ENCODE peak calls at places on chromosomes 13 and 19, in seven cellular contexts. One of them, this sample, is unnamed.

GRCh38 chr19:23698711-23699520 is 11.9 kb upstream of the ZNF675 start:
- DNase-seq in CD4-positive, alpha-beta memory T cell: no peak
- DNase-seq in endodermal cell: no peak
- DNase-seq in fibroblast of the aortic adventitia: no peak
- DNase-seq in prostate gland: no peak
- DNase-seq in GM23338: peak
- DNase-seq in AG10803: no peak
- DNase-seq in this sample: no peak

GRCh38 chr19:33175886-33176669 is 18.1 kb upstream of the LRP3 start:
- DNase-seq in CD4-positive, alpha-beta memory T cell: no peak
- DNase-seq in AG10803: peak
- DNase-seq in GM23338: no peak
- DNase-seq in prostate gland: no peak
- DNase-seq in endodermal cell: peak
- DNase-seq in fibroblast of the aortic adventitia: peak
- DNase-seq in this sample: peak

GRCh38 chr19:31402931-31403330 is 53.7 kb upstream of the TSHZ3 start:
- DNase-seq in endodermal cell: no peak
- DNase-seq in CD4-positive, alpha-beta memory T cell: no peak
- DNase-seq in AG10803: no peak
- DNase-seq in GM23338: no peak
- DNase-seq in prostate gland: no peak
- DNase-seq in fibroblast of the aortic adventitia: peak
- DNase-seq in this sample: no peak

GRCh38 chr19:18469245-18470107 is 31.5 kb upstream of the ISYNA1 start:
- DNase-seq in fibroblast of the aortic adventitia: peak
- DNase-seq in CD4-positive, alpha-beta memory T cell: peak
- DNase-seq in GM23338: peak
- DNase-seq in prostate gland: no peak
- DNase-seq in AG10803: peak
- DNase-seq in endodermal cell: peak
- DNase-seq in this sample: peak

GRCh38 chr13:63463782-63464610 is 2048.3 kb upstream of the PCDH20 start:
- DNase-seq in CD4-positive, alpha-beta memory T cell: no peak
- DNase-seq in fibroblast of the aortic adventitia: no peak
- DNase-seq in prostate gland: no peak
- DNase-seq in endodermal cell: no peak
- DNase-seq in GM23338: no peak
- DNase-seq in AG10803: no peak
- DNase-seq in this sample: no peak

GRCh38 chr13:113150545-113151365 is 7.7 kb upstream of the PROZ start:
- DNase-seq in GM23338: no peak
- DNase-seq in CD4-positive, alpha-beta memory T cell: no peak
- DNase-seq in fibroblast of the aortic adventitia: no peak
- DNase-seq in AG10803: no peak
- DNase-seq in prostate gland: no peak
- DNase-seq in endodermal cell: peak
- DNase-seq in this sample: no peak

GRCh38 chr13:44758595-44759221 is 182.6 kb upstream of the TSC22D1 start:
- DNase-seq in endodermal cell: no peak
- DNase-seq in AG10803: peak
- DNase-seq in GM23338: no peak
- DNase-seq in CD4-positive, alpha-beta memory T cell: no peak
- DNase-seq in fibroblast of the aortic adventitia: peak
- DNase-seq in prostate gland: peak
- DNase-seq in this sample: peak

GRCh38 chr19:19537321-19538048 is 580 bp upstream of the CILP2 start:
- DNase-seq in GM23338: peak
- DNase-seq in CD4-positive, alpha-beta memory T cell: no peak
- DNase-seq in AG10803: no peak
- DNase-seq in prostate gland: no peak
- DNase-seq in endodermal cell: peak
- DNase-seq in fibroblast of the aortic adventitia: no peak
- DNase-seq in this sample: no peak

GRCh38 chr19:6227941-6228325 is 51.8 kb downstream of the MLLT1 start:
- DNase-seq in fibroblast of the aortic adventitia: no peak
- DNase-seq in endodermal cell: no peak
- DNase-seq in AG10803: no peak
- DNase-seq in GM23338: no peak
- DNase-seq in prostate gland: no peak
- DNase-seq in CD4-positive, alpha-beta memory T cell: no peak
- DNase-seq in this sample: no peak

GRCh38 chr19:37999309-38000213 is 92.6 kb downstream of the SIPA1L3 start:
- DNase-seq in fibroblast of the aortic adventitia: peak
- DNase-seq in GM23338: no peak
- DNase-seq in CD4-positive, alpha-beta memory T cell: no peak
- DNase-seq in prostate gland: no peak
- DNase-seq in endodermal cell: no peak
- DNase-seq in AG10803: peak
- DNase-seq in this sample: peak

DNA sequence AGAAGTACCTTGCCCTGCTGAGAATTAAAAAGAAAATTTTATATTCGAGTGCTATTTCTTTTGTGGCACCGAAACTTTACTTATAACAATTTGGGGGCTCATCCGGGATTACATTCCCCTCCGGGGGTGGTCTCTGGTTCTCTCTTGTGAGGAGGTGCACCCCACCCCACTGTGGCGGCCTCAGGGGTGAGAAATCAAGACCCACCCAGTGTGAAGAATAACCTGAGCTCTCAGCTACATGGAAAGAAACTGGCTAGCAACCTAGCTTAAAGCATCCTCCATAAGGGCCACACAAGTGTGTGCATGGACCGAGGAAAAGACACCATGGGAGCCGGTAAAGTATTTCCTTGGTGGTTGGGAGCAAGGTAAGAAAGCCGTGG is 50.9 kb upstream of the ANKRD10 start:
- DNase-seq in fibroblast of the aortic adventitia: no peak
- DNase-seq in AG10803: no peak
- DNase-seq in GM23338: no peak
- DNase-seq in endodermal cell: no peak
- DNase-seq in CD4-positive, alpha-beta memory T cell: no peak
- DNase-seq in prostate gland: no peak
- DNase-seq in this sample: no peak
- H3K4me3 ChIP-seq in fibroblast of the aortic adventitia: no peak
- H3K4me3 ChIP-seq in AG10803: no peak
- H3K4me3 ChIP-seq in GM23338: no peak
- H3K4me3 ChIP-seq in endodermal cell: peak
- H3K4me3 ChIP-seq in CD4-positive, alpha-beta memory T cell: no peak
- H3K4me3 ChIP-seq in prostate gland: no peak
- H3K4me3 ChIP-seq in this sample: no peak

DNA sequence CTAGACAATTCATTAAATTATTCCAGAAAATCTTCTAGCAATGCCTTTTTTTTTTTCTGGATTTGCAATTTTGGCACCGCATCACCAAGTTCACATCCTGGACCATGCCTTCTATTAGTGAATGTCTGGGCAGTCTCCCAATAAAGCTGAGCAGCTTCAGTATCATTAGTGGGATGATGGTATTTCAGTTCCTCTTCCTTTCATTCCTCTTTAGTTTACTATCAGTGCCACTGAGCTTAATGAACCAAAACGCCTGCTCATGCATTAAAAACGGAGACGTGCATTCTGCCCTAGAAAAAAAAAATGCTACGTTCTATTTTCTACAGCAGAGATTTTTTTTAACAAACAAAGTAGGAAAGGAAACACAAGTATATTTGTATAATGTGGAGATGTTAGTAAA is 343.0 kb downstream of the PCDH9 start:
- DNase-seq in prostate gland: no peak
- DNase-seq in endodermal cell: no peak
- DNase-seq in CD4-positive, alpha-beta memory T cell: no peak
- DNase-seq in fibroblast of the aortic adventitia: peak
- DNase-seq in AG10803: peak
- DNase-seq in GM23338: no peak
- DNase-seq in this sample: peak
- H3K4me3 ChIP-seq in prostate gland: no peak
- H3K4me3 ChIP-seq in endodermal cell: no peak
- H3K4me3 ChIP-seq in CD4-positive, alpha-beta memory T cell: no peak
- H3K4me3 ChIP-seq in fibroblast of the aortic adventitia: no peak
- H3K4me3 ChIP-seq in AG10803: no peak
- H3K4me3 ChIP-seq in GM23338: no peak
- H3K4me3 ChIP-seq in this sample: no peak

GRCh38 chr13:80338781-80339577 is 1.9 kb downstream of the SPRY2 start:
- DNase-seq in endodermal cell: peak
- DNase-seq in GM23338: peak
- DNase-seq in prostate gland: peak
- DNase-seq in AG10803: peak
- DNase-seq in fibroblast of the aortic adventitia: peak
- DNase-seq in CD4-positive, alpha-beta memory T cell: no peak
- DNase-seq in this sample: peak
- H3K4me3 ChIP-seq in endodermal cell: peak
- H3K4me3 ChIP-seq in GM23338: peak
- H3K4me3 ChIP-seq in prostate gland: peak
- H3K4me3 ChIP-seq in AG10803: peak
- H3K4me3 ChIP-seq in fibroblast of the aortic adventitia: peak
- H3K4me3 ChIP-seq in CD4-positive, alpha-beta memory T cell: no peak
- H3K4me3 ChIP-seq in this sample: peak

DNA sequence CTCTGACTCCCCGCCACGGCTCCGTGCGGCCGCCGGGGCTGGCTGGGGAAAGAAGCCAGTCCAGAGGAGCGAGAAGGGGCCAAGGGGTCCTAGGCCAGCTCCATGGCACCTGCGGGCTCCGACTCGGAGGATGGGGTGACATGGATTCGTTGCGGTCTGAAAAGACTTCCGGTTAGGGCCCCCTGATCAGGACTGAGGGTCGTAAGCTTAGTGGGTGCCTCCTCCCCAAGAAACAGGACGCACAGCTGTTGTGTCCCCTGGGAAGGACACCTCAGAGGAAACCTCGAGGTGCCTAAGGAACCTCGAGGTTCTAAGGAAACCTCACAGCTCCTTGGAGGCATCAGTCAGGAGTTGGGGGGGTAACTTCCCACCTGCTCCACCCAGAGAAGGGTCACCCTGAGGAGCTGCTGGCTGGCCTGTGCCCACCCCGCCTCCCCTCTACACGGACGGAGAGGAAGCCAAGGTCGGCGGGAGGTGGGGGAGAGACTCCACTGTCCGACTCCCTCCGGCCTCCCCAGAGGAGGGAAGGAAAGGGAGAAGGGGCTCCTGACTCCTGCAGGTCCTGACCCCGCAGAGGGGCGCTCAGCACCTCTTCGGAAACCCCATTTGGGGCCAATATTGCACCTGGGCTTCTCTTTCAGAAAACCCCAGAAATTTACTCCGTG is 845 bp downstream of the ATP12A start:
- DNase-seq in fibroblast of the aortic adventitia: no peak
- DNase-seq in AG10803: no peak
- DNase-seq in prostate gland: no peak
- DNase-seq in GM23338: peak
- DNase-seq in endodermal cell: no peak
- DNase-seq in CD4-positive, alpha-beta memory T cell: no peak
- DNase-seq in this sample: no peak
- H3K4me3 ChIP-seq in fibroblast of the aortic adventitia: no peak
- H3K4me3 ChIP-seq in AG10803: no peak
- H3K4me3 ChIP-seq in prostate gland: peak
- H3K4me3 ChIP-seq in GM23338: peak
- H3K4me3 ChIP-seq in endodermal cell: peak
- H3K4me3 ChIP-seq in CD4-positive, alpha-beta memory T cell: no peak
- H3K4me3 ChIP-seq in this sample: no peak

GRCh38 chr13:27796544-27797227 is 4.4 kb downstream of the GSX1 start:
- DNase-seq in endodermal cell: no peak
- DNase-seq in AG10803: no peak
- DNase-seq in CD4-positive, alpha-beta memory T cell: no peak
- DNase-seq in fibroblast of the aortic adventitia: no peak
- DNase-seq in prostate gland: no peak
- DNase-seq in GM23338: peak
- DNase-seq in this sample: no peak

GRCh38 chr13:27794075-27794691 is 1.9 kb downstream of the GSX1 start:
- DNase-seq in fibroblast of the aortic adventitia: no peak
- DNase-seq in GM23338: peak
- DNase-seq in CD4-positive, alpha-beta memory T cell: no peak
- DNase-seq in endodermal cell: peak
- DNase-seq in prostate gland: no peak
- DNase-seq in AG10803: no peak
- DNase-seq in this sample: no peak

GRCh38 chr13:27795718-27796019 is 3.4 kb downstream of the GSX1 start:
- DNase-seq in CD4-positive, alpha-beta memory T cell: no peak
- DNase-seq in endodermal cell: no peak
- DNase-seq in fibroblast of the aortic adventitia: no peak
- DNase-seq in GM23338: no peak
- DNase-seq in AG10803: no peak
- DNase-seq in prostate gland: no peak
- DNase-seq in this sample: no peak

GRCh38 chr13:27794921-27795717 is 2.8 kb downstream of the GSX1 start:
- DNase-seq in fibroblast of the aortic adventitia: no peak
- DNase-seq in endodermal cell: peak
- DNase-seq in prostate gland: no peak
- DNase-seq in AG10803: no peak
- DNase-seq in CD4-positive, alpha-beta memory T cell: no peak
- DNase-seq in GM23338: peak
- DNase-seq in this sample: no peak

DNA sequence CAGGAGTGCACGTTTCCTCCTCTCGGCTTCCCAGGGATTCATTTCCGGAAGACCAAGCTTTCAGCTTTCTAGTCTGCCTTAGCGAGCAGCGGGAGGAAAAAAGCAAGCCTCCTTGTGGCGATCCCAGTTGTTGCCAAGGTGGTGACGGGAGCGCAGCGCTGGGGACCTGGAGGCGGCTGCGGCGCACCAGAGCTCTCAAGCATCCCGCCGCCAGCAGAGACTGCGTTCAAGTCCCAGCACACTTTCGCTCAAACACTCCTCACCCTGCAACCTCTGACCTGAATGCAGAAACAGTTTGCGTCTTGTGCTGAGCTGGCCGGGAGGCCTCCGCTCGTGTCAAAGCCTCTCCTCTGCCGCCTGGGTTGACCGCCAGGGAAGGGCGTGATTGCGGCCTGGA is 4.9 kb downstream of the GSX1 start:
- DNase-seq in GM23338: peak
- DNase-seq in endodermal cell: peak
- DNase-seq in prostate gland: no peak
- DNase-seq in CD4-positive, alpha-beta memory T cell: no peak
- DNase-seq in fibroblast of the aortic adventitia: peak
- DNase-seq in AG10803: peak
- DNase-seq in this sample: no peak
- H3K4me3 ChIP-seq in GM23338: peak
- H3K4me3 ChIP-seq in endodermal cell: peak
- H3K4me3 ChIP-seq in prostate gland: no peak
- H3K4me3 ChIP-seq in CD4-positive, alpha-beta memory T cell: no peak
- H3K4me3 ChIP-seq in fibroblast of the aortic adventitia: no peak
- H3K4me3 ChIP-seq in AG10803: no peak
- H3K4me3 ChIP-seq in this sample: no peak